ENCODE peak calls at places on chromosomes 4 and X, in five cellular contexts. One of them, this sample, is unnamed.

GRCh38 chr4:74932832-74933561 is at the start of gene PARM1:
- DNase-seq in neuronal stem cell: peak
- DNase-seq in mesenchymal stem cell: peak
- DNase-seq in H1: peak
- DNase-seq in trophoblast cell: peak
- DNase-seq in this sample: peak

GRCh38 chrX:15546745-15547144 is 46.1 kb downstream of the BMX start:
- DNase-seq in neuronal stem cell: no peak
- DNase-seq in mesenchymal stem cell: peak
- DNase-seq in H1: no peak
- DNase-seq in trophoblast cell: no peak
- DNase-seq in this sample: no peak

GRCh38 chr4:70940134-70940533 is 38.0 kb downstream of the MOB1B start:
- DNase-seq in neuronal stem cell: no peak
- DNase-seq in mesenchymal stem cell: no peak
- DNase-seq in H1: no peak
- DNase-seq in trophoblast cell: no peak
- DNase-seq in this sample: no peak

GRCh38 chr4:10267066-10267465 is 150.5 kb upstream of the WDR1 start:
- DNase-seq in neuronal stem cell: no peak
- DNase-seq in mesenchymal stem cell: no peak
- DNase-seq in H1: no peak
- DNase-seq in trophoblast cell: no peak
- DNase-seq in this sample: no peak

GRCh38 chrX:2703991-2704369 is 12.9 kb downstream of the CD99 start:
- DNase-seq in neuronal stem cell: no peak
- DNase-seq in mesenchymal stem cell: no peak
- DNase-seq in H1: no peak
- DNase-seq in trophoblast cell: no peak
- DNase-seq in this sample: no peak

GRCh38 chr4:163681208-163681821 is 186.8 kb downstream of the TMA16 start:
- DNase-seq in neuronal stem cell: peak
- DNase-seq in mesenchymal stem cell: peak
- DNase-seq in H1: no peak
- DNase-seq in trophoblast cell: peak
- DNase-seq in this sample: peak

GRCh38 chr4:142595222-142595871 is 250.8 kb downstream of the INPP4B start:
- DNase-seq in neuronal stem cell: no peak
- DNase-seq in mesenchymal stem cell: no peak
- DNase-seq in H1: no peak
- DNase-seq in trophoblast cell: no peak
- DNase-seq in this sample: no peak

GRCh38 chrX:8738588-8739189 is 6.8 kb upstream of the ANOS1 start:
- DNase-seq in neuronal stem cell: no peak
- DNase-seq in mesenchymal stem cell: peak
- DNase-seq in H1: no peak
- DNase-seq in trophoblast cell: peak
- DNase-seq in this sample: peak

GRCh38 chr4:121370729-121371325 is 10.0 kb downstream of the QRFPR start:
- DNase-seq in neuronal stem cell: peak
- DNase-seq in mesenchymal stem cell: peak
- DNase-seq in H1: no peak
- DNase-seq in trophoblast cell: peak
- DNase-seq in this sample: peak

GRCh38 chr4:65951177-65951576 is 280.9 kb upstream of the EPHA5 start:
- DNase-seq in neuronal stem cell: no peak
- DNase-seq in mesenchymal stem cell: no peak
- DNase-seq in H1: no peak
- DNase-seq in trophoblast cell: no peak
- DNase-seq in this sample: no peak

GRCh38 chr4:142091085-142091513 is 454.7 kb downstream of the IL15 start:
- DNase-seq in neuronal stem cell: no peak
- DNase-seq in mesenchymal stem cell: no peak
- DNase-seq in H1: no peak
- DNase-seq in trophoblast cell: peak
- DNase-seq in this sample: peak

GRCh38 chrX:116378961-116379360 is 57.4 kb upstream of the SLC6A14 start:
- DNase-seq in neuronal stem cell: no peak
- DNase-seq in mesenchymal stem cell: no peak
- DNase-seq in H1: no peak
- DNase-seq in trophoblast cell: no peak
- DNase-seq in this sample: no peak

GRCh38 chr4:18113710-18114331 is 92.3 kb upstream of the LCORL start:
- DNase-seq in neuronal stem cell: no peak
- DNase-seq in mesenchymal stem cell: no peak
- DNase-seq in H1: no peak
- DNase-seq in trophoblast cell: no peak
- DNase-seq in this sample: no peak

GRCh38 chrX:149513713-149514427 is 8.8 kb upstream of the IDS start:
- DNase-seq in neuronal stem cell: no peak
- DNase-seq in mesenchymal stem cell: no peak
- DNase-seq in H1: no peak
- DNase-seq in trophoblast cell: no peak
- DNase-seq in this sample: peak

GRCh38 chrX:130592204-130592603 is 190.4 kb downstream of the RBMX2 start:
- DNase-seq in neuronal stem cell: no peak
- DNase-seq in mesenchymal stem cell: peak
- DNase-seq in H1: no peak
- DNase-seq in trophoblast cell: no peak
- DNase-seq in this sample: no peak

DNA sequence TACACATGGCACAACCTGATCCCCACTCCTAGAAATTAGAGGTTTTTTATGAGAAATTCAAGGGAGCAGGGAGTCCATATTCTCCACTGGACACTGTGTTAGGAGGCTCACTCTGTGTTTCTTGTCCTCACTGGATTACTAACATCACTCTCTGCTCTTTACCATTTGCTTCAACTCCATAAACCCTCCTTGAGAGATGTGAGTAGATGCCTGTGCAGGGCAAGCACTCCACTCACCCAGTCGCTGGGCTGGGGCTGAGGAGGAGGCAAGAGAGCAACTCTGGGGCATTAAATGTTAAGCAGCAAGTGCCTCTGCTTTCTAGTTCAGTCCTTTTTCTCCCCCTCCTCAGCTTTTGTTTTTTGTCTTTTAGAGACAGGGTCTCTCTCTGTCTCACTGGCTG is 115.1 kb downstream of the LARP7 start:
- DNase-seq in neuronal stem cell: no peak
- DNase-seq in mesenchymal stem cell: no peak
- DNase-seq in H1: no peak
- DNase-seq in trophoblast cell: no peak
- DNase-seq in this sample: no peak
- H2BK120ac ChIP-seq in neuronal stem cell: no peak
- H2BK120ac ChIP-seq in mesenchymal stem cell: no peak
- H2BK120ac ChIP-seq in H1: peak
- H2BK120ac ChIP-seq in trophoblast cell: no peak
- H2BK120ac ChIP-seq in this sample: no peak

DNA sequence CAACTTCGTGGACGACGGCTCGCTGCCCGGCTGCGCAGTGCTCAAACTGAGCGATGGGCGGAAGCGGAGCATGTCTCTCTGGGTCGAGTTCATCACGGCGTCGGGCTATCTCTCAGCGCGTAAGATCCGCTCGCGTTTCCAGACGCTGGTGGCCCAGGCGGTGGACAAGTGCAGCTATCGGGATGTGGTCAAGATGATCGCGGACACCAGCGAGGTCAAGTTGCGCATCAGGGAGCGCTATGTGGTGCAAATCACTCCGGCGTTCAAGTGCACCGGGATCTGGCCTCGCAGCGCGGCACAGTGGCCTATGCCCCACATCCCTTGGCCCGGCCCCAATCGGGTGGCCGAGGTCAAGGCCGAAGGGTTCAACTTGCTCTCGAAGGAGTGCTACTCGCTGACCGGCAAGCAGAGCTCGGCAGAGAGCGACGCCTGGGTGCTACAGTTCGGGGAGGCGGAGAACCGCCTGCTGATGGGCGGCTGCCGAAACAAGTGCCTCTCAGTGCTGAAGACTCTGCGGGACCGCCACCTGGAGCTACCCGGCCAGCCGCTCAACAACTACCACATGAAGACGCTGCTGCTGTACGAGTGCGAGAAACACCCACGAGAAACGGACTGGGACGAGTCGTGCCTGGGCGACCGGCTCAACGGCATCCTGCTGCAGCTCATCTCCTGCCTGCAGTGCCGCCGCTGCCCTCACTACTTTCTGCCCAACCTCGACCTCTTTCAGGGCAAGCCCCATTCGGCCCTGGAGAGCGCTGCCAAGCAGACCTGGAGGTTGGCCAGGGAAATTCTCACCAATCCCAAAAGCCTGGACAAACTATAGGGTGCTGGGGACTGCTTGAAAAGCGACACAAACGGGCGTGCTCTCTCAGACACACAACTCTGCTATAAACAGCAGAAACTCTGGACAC is 1.6 kb downstream of the MAB21L2 start:
- DNase-seq in neuronal stem cell: peak
- DNase-seq in mesenchymal stem cell: peak
- DNase-seq in H1: no peak
- DNase-seq in trophoblast cell: no peak
- DNase-seq in this sample: peak
- H3K4me3 ChIP-seq in neuronal stem cell: peak
- H3K4me3 ChIP-seq in mesenchymal stem cell: peak
- H3K4me3 ChIP-seq in H1: peak
- H3K4me3 ChIP-seq in trophoblast cell: peak
- H3K4me3 ChIP-seq in this sample: peak

DNA sequence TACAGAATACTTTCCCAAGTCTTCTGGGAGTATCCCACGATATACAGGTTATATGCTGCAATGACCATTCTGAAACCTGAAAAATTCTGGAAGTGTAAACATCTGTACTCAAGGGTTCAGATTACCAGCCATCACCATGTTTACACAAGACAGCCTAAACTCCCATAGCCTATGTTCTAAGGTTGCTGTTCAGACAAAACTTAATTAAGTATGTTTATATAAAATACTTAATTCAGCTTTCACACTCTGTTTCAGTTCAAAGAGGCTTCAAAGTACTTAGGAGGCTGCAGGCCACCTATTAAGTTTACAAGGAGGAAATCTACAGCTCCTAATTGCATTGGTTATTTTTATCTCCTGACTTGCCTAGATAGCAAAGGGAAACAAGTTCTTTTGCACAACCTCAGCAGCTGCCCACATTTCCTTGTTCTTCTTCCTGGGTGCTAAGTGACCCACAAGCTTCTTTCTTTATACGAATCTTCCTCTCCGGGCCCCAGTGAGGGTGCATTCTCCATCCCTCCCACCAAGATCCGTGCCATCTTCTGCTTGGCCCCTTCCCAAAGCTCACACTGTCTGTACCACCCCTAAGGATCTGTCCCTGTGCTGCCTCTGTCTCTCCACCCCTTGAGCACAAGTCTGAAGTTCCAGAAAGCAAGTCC is 2.0 kb downstream of the GAK start:
- DNase-seq in neuronal stem cell: no peak
- DNase-seq in mesenchymal stem cell: peak
- DNase-seq in H1: no peak
- DNase-seq in trophoblast cell: no peak
- DNase-seq in this sample: peak
- H4K91ac ChIP-seq in neuronal stem cell: no peak
- H4K91ac ChIP-seq in mesenchymal stem cell: no peak
- H4K91ac ChIP-seq in H1: no peak
- H4K91ac ChIP-seq in trophoblast cell: no peak
- H4K91ac ChIP-seq in this sample: no peak

GRCh38 chr4:15004701-15005301 is 2.5 kb downstream of the CPEB2 start:
- DNase-seq in neuronal stem cell: peak
- DNase-seq in mesenchymal stem cell: peak
- DNase-seq in H1: no peak
- DNase-seq in trophoblast cell: peak
- DNase-seq in this sample: peak

GRCh38 chr4:15003891-15004700 is 1.8 kb downstream of the CPEB2 start:
- DNase-seq in neuronal stem cell: peak
- DNase-seq in mesenchymal stem cell: peak
- DNase-seq in H1: no peak
- DNase-seq in trophoblast cell: peak
- DNase-seq in this sample: no peak

GRCh38 chr4:15001825-15002658 is at the start of gene CPEB2:
- DNase-seq in neuronal stem cell: peak
- DNase-seq in mesenchymal stem cell: peak
- DNase-seq in H1: peak
- DNase-seq in trophoblast cell: peak
- DNase-seq in this sample: peak

GRCh38 chr4:15002659-15003440 is 569 bp downstream of the CPEB2 start:
- DNase-seq in neuronal stem cell: peak
- DNase-seq in mesenchymal stem cell: peak
- DNase-seq in H1: no peak
- DNase-seq in trophoblast cell: peak
- DNase-seq in this sample: peak

DNA sequence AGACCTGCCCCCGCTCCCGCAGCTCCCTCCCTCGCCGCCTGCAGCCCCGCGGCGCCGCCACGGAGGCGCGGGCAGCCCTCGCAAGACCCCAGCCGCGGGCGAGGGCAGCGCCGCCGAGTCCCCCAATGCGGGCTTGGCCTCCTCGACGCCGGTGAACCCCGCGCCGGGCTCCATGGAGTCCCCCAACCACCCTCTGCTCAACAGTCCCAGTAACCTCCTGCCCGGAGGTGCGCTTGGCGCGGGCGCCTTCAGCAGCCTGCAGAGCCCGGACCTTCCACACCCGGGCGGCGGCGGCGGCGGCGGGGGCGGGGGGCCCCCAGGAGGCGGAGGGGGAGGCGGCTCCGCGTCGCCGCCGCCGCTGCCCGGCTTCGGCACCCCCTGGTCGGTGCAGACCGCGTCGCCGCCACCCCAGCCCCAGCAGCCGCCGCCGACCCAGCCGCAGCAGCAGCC is 1.2 kb downstream of the CPEB2 start:
- DNase-seq in neuronal stem cell: peak
- DNase-seq in mesenchymal stem cell: peak
- DNase-seq in H1: no peak
- DNase-seq in trophoblast cell: no peak
- DNase-seq in this sample: peak
- H2BK120ac ChIP-seq in neuronal stem cell: no peak
- H2BK120ac ChIP-seq in mesenchymal stem cell: peak
- H2BK120ac ChIP-seq in H1: no peak
- H2BK120ac ChIP-seq in trophoblast cell: peak
- H2BK120ac ChIP-seq in this sample: peak

GRCh38 chrX:110795645-110796510 is at the start of gene CHRDL1:
- DNase-seq in neuronal stem cell: peak
- DNase-seq in mesenchymal stem cell: peak
- DNase-seq in H1: no peak
- DNase-seq in trophoblast cell: no peak
- DNase-seq in this sample: no peak
- H3K4me3 ChIP-seq in neuronal stem cell: peak
- H3K4me3 ChIP-seq in mesenchymal stem cell: peak
- H3K4me3 ChIP-seq in H1: peak
- H3K4me3 ChIP-seq in trophoblast cell: peak
- H3K4me3 ChIP-seq in this sample: peak

DNA sequence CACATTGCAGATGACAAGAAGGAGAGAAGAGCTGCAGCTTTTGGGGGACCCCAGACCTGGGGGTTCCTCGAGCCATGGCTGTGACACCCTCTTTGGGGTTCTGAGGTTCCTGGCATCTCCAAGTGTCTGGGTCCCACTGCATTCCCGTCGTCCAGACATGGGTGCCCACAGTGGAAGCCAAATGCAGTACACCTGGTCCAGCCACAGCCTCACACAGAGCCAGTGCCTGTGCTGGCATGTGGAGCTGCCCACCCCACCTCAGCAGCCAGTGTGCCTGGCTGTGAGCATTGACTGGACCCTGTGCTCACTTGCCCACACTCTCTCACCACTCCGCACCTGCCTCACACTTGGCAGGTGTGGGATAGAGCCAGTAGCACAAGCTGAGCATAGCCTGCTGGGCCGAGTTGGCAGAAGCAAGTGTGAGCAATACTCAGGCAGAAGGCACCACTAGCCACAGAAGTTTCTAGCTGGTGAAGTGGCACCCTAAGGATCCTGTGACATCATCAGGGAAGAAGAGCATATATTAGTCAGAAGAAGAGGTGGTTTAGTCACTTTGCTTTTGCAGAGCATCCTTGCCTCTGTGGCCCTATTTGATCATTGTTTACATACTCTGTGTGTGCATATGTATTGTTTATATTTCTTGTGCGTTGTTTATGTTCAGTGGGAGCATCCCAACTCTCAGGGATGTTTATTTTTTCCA is 65.0 kb upstream of the MAGEB2 start:
- DNase-seq in neuronal stem cell: no peak
- DNase-seq in mesenchymal stem cell: peak
- DNase-seq in H1: no peak
- DNase-seq in trophoblast cell: no peak
- DNase-seq in this sample: peak
- H4K91ac ChIP-seq in neuronal stem cell: no peak
- H4K91ac ChIP-seq in mesenchymal stem cell: peak
- H4K91ac ChIP-seq in H1: no peak
- H4K91ac ChIP-seq in trophoblast cell: peak
- H4K91ac ChIP-seq in this sample: no peak